ENCODE peak calls at places on chromosome X, in seven cellular contexts. B is A549, R is SK-N-SH, M is HepG2, K is H1, F is GM12878, Q is K562. I is an unnamed sample. For H3K4me1, the result is how much of the 10 kb centered on the place peaks cover.

GRCh38 chrX:15747626-15748173 is 9.6 kb downstream of the CA5B start:
- DNase-seq in B (no peak), R (no peak), M (no peak), K (no peak), F (no peak), Q (peak), I (no peak)

GRCh38 chrX:118974908-118975671 is 672 bp downstream of the LONRF3 start:
- DNase-seq in B (peak), R (peak), M (peak), K (no peak), F (no peak), Q (peak), I (no peak)

GRCh38 chrX:154348646-154349358 is 25.6 kb downstream of the FLNA start:
- DNase-seq in B (peak), R (no peak), M (no peak), K (no peak), F (no peak), Q (no peak), I (no peak)

GRCh38 chrX:77597090-77597489 is 149.9 kb downstream of the FGF16 start:
- DNase-seq in B (peak), R (peak), M (no peak), K (no peak), F (no peak), Q (no peak), I (peak)

GRCh38 chrX:96906741-96907140 is 23.0 kb downstream of the RPA4 start:
- DNase-seq in B (peak), R (no peak), M (no peak), K (no peak), F (no peak), Q (no peak), I (peak)

GRCh38 chrX:75746891-75747639 is 38.0 kb downstream of the MAGEE2 start:
- DNase-seq in B (peak), R (peak), M (peak), K (no peak), F (no peak), Q (no peak), I (no peak)

GRCh38 chrX:26562156-26562555 is 346.2 kb downstream of the MAGEB5 start:
- DNase-seq in B (no peak), R (no peak), M (no peak), K (no peak), F (no peak), Q (no peak), I (no peak)

GRCh38 chrX:47447607-47448006 is 35.4 kb downstream of the ZNF41 start:
- DNase-seq in B (no peak), R (no peak), M (no peak), K (no peak), F (no peak), Q (no peak), I (no peak)

GRCh38 chrX:1477801-1478458 is 25.2 kb upstream of the ASMTL start:
- DNase-seq in B (no peak), R (no peak), M (no peak), K (no peak), F (no peak), Q (peak), I (no peak)

GRCh38 chrX:29530520-29530919 is 684.8 kb upstream of the MAGEB2 start:
- DNase-seq in B (peak), R (no peak), M (no peak), K (no peak), F (no peak), Q (no peak), I (peak)

GRCh38 chrX:123263246-123263757 is 79.2 kb downstream of the GRIA3 start:
- DNase-seq in B (no peak), R (no peak), M (no peak), K (no peak), F (no peak), Q (no peak), I (no peak)

GRCh38 chrX:155747520-155747919 is 133.6 kb upstream of the VAMP7 start:
- DNase-seq in B (no peak), R (no peak), M (no peak), K (no peak), F (no peak), Q (no peak), I (no peak)

GRCh38 chrX:2500681-2501151 is at the start of the genes DHRSX and ZBED1:
- DNase-seq in B (peak), R (peak), M (no peak), K (no peak), F (no peak), Q (peak), I (no peak)

GRCh38 chrX:23694606-23695005 is 27.3 kb downstream of the PRDX4 start:
- DNase-seq in B (peak), R (peak), M (peak), K (no peak), F (peak), Q (peak), I (peak)

GRCh38 chrX:23704673-23705206 is 37.4 kb downstream of the PRDX4 start:
- DNase-seq in B (no peak), R (no peak), M (no peak), K (no peak), F (no peak), Q (no peak), I (no peak)

GRCh38 chrX:23705235-23705634 is 37.8 kb downstream of the ACOT9 start:
- DNase-seq in B (no peak), R (no peak), M (no peak), K (no peak), F (no peak), Q (no peak), I (no peak)

GRCh38 chrX:23699636-23700194 is 32.4 kb downstream of the PRDX4 start:
- DNase-seq in B (no peak), R (no peak), M (no peak), K (no peak), F (no peak), Q (peak), I (peak)
- TF ChIP-seq RFX5 in B (no peak), R (no peak), M (no peak), K (no peak), F (no peak), Q (no peak), I (no peak)

GRCh38 chrX:20418379-20418778 is 151.7 kb upstream of the RPS6KA3 start:
- DNase-seq in B (no peak), R (no peak), M (no peak), K (no peak), F (no peak), Q (no peak), I (no peak)

GRCh38 chrX:20418809-20419208 is 152.1 kb upstream of the RPS6KA3 start:
- DNase-seq in B (no peak), R (no peak), M (no peak), K (no peak), F (no peak), Q (no peak), I (no peak)

GRCh38 chrX:20412871-20413486 is 146.3 kb upstream of the RPS6KA3 start:
- DNase-seq in B (no peak), R (no peak), M (no peak), K (no peak), F (no peak), Q (no peak), I (no peak)

GRCh38 chrX:20414066-20414465 is 147.4 kb upstream of the RPS6KA3 start:
- DNase-seq in B (no peak), R (no peak), M (no peak), K (no peak), F (no peak), Q (no peak), I (no peak)

GRCh38 chrX:20414781-20415445 is 148.2 kb upstream of the RPS6KA3 start:
- DNase-seq in B (no peak), R (no peak), M (no peak), K (no peak), F (no peak), Q (no peak), I (peak)
- H3K4me1 ChIP-seq in B (under half), R (under half), M (under half), K (under half), F (under half), Q (under half), I (under half)

DNA sequence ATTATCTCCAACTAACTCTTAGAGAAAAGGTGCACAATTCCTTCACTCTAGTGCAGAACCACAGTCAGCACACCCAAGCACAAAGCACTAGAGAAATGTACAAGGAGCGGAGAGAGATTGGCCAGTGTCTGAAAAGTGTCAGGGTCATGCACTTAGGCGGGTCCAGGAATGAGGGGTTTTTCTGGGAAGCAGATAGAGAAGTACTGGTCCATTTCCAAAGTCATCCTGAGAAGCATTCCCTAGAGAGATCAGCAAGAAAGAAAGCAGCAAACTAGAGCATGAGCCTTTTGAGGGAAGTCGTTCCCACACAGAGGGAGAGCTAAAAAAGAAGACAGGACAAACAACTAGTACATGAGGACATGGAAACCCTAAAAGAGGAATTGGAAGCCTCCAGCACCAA is 168.1 kb upstream of the MAP3K15 start:
- DNase-seq in B (no peak), R (no peak), M (no peak), K (no peak), F (no peak), Q (no peak), I (no peak)
- TF ChIP-seq CTCF in B (no peak), R (no peak), M (no peak), K (no peak), F (no peak), Q (no peak), I (no peak)

DNA sequence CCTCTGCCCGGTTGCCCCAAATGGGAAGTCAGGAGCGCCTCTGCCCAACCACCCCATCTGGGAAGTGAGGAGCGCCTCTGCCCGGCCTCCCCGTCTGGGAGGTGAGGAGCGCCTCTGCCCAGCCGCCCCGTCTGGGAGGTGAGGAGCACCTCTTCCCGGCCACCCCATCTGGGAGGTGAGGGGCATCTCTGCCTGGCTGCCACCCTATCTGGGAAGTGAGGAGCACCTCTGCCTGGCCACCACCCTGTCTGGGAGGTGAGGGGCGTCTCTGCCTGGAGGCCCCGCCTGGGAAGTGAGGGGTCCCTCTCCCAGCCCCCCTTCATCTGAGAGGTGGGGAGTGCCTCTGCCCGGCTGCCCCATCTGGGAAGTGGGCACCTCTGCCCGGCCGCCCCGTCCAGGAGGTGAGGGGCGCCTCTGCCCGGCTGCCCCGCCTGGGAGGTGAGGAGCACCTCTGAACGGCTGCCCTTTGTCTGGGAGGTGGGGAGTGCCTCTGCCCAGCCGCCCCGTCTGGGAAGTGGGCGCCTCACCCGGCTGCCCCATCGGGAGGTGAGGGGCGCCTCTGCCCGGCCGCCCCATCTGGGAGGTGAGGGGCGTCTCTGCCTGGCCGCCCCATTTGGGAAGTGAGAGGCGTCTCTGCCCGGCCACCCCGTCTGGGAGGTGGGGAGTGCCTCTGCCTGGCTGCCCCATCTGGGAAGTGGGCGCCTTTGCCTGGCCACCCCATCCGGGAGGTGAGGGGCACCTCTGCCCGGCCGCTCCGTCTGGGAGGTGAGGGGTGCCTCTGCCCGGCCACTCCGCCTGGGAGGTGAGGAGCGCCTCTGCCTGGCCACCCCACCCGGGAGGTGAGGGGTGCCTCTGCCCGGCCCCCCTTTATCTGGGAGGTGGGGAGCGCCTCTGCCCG is 10.6 kb downstream of the PABPC1L2A start:
- DNase-seq in B (no peak), R (no peak), M (no peak), K (no peak), F (no peak), Q (no peak), I (no peak)
- TF ChIP-seq RFX5 in B (no peak), R (no peak), M (no peak), K (no peak), F (no peak), Q (no peak), I (no peak)

GRCh38 chrX:13115457-13115856 is 71.0 kb upstream of the FAM9C start:
- DNase-seq in B (no peak), R (no peak), M (no peak), K (no peak), F (no peak), Q (no peak), I (no peak)

GRCh38 chrX:13120017-13120416 is 75.6 kb upstream of the FAM9C start:
- DNase-seq in B (peak), R (no peak), M (peak), K (no peak), F (no peak), Q (peak), I (peak)

GRCh38 chrX:13121020-13121419 is 76.6 kb upstream of the FAM9C start:
- DNase-seq in B (no peak), R (no peak), M (no peak), K (no peak), F (no peak), Q (no peak), I (no peak)

GRCh38 chrX:13123247-13123856 is 78.9 kb upstream of the FAM9C start:
- DNase-seq in B (peak), R (no peak), M (peak), K (no peak), F (no peak), Q (no peak), I (no peak)

DNA sequence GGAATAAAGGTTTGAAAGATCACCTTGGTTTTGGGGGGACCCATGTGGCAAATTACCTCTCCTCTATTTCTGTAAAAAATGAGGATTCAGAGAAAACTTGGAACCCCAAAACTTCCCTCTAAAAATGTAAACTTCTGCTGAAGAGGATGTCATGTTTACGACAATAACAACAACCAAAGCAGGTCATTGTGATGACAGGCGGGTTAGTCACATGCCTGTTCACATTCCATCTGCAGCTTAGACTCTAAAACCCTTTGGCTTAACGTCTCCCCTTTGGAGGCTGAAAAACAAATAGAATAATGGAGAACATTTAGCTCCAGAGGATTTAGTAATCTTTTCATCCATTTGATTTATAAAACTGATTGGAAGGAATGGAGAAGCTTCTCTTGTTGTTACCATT is 75.0 kb upstream of the FAM9C start:
- DNase-seq in B (peak), R (no peak), M (no peak), K (no peak), F (no peak), Q (no peak), I (peak)
- H3K4me1 ChIP-seq in B (half or more), R (under half), M (half or more), K (under half), F (under half), Q (under half), I (under half)

DNA sequence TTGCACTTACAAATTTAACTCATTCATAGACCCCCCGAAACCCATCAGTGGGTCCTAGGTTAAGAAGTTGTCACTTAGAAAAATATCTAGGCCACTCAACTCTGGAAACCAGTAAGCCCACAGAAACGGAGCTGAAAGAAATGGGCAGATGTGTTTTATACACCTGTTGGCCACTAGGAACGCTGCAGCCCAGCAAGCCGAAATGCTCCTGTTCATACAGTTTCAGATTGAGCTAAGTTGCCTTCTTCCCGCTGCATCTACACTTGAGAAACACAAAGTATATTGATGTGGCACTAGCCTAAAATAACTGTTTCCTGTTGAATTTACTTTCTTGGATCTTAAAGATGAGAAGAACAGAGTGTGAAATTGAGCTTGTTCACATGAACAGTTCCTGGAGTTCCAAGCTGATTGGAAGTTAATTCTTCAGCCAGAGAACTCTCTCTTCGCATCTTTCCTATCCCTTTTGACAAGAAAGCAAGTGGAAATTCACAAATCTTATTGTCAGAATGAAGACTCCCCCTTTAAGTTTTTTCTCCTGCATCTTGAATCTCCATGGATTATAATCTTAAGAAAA is 174.1 kb downstream of the RBMX2 start:
- DNase-seq in B (peak), R (peak), M (peak), K (peak), F (no peak), Q (peak), I (peak)
- TF ChIP-seq CTCF in B (peak), R (peak), M (peak), K (peak), F (peak), Q (peak), I (peak)

GRCh38 chrX:39603291-39603690 is 494.5 kb downstream of the BCOR start:
- DNase-seq in B (no peak), R (no peak), M (no peak), K (no peak), F (no peak), Q (no peak), I (no peak)
- TF ChIP-seq RFX5 in B (no peak), R (no peak), M (no peak), K (no peak), F (no peak), Q (no peak), I (no peak)

GRCh38 chrX:68840256-68840655 is 11.4 kb downstream of the EFNB1 start:
- DNase-seq in B (no peak), R (no peak), M (no peak), K (no peak), F (no peak), Q (no peak), I (no peak)
- H3K4me1 ChIP-seq in B (under half), R (under half), M (under half), K (under half), F (under half), Q (under half), I (under half)

DNA sequence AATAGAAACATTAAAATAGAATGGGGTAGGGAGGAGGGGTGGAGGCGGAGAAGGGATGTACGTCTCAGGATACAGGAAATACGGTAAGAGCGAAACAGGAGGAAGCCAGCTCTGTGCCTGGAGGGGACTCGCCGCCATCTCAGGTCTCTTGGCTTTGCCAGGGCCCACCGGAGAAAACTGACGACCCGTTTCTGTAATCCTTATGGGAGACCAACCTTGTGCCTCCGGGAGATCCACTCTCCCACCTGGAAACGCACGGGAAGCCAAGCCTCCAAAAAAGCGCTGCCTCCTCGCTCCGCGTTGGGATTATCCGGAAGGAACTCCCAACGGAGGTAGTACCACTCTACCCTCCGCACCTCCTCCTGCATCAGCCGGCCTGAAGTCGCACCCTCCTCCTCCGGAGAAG is at the start of gene NBDY:
- DNase-seq in B (peak), R (peak), M (no peak), K (no peak), F (no peak), Q (peak), I (peak)
- TF ChIP-seq CTCF in B (no peak), R (no peak), M (no peak), K (no peak), F (no peak), Q (no peak), I (no peak)

GRCh38 chrX:17412692-17413091 is 37.7 kb downstream of the NHS start:
- DNase-seq in B (peak), R (peak), M (no peak), K (no peak), F (no peak), Q (no peak), I (peak)
- TF ChIP-seq RFX5 in B (no peak), R (no peak), M (no peak), K (no peak), F (no peak), Q (no peak), I (no peak)

I was measured in IMR-90.